ENCODE peak calls at places on chromosome 15, in five cellular contexts. J is tibial artery, P is OCI-LY7, N is natural killer cell, G is A549. Z is an unnamed sample.
A peak's percentile ranks its signal among the peaks of the same experiment; 100 is the strongest.

GRCh38 chr15:25185791-25186190 is 231.0 kb downstream of the SNRPN start:
- DNase-seq in J (peak; percentile 49), N (no peak), P (no peak), G (no peak), Z (no peak)

GRCh38 chr15:28182216-28182615 is 83.1 kb upstream of the OCA2 start:
- DNase-seq in G (no peak), J (no peak), N (no peak), P (no peak), Z (no peak)

GRCh38 chr15:45386420-45386819 is 8.1 kb upstream of the GATM start:
- DNase-seq in N (no peak), J (no peak), P (no peak), G (no peak), Z (no peak)

GRCh38 chr15:66440501-66440900 is 53.8 kb downstream of the MAP2K1 start:
- DNase-seq in G (no peak), P (no peak), N (no peak), J (no peak), Z (no peak)

GRCh38 chr15:64133619-64134018 is 17.9 kb upstream of the SNX22 start:
- DNase-seq in G (no peak), J (no peak), N (no peak), P (no peak), Z (no peak)

GRCh38 chr15:43199945-43200488 is 14.8 kb downstream of the CCNDBP1 start:
- DNase-seq in G (no peak), J (no peak), P (no peak), N (no peak), Z (no peak)

GRCh38 chr15:60389261-60390077 is 8.3 kb downstream of the ANXA2 start:
- DNase-seq in G (no peak), J (no peak), N (no peak), P (no peak), Z (peak; percentile 42)

GRCh38 chr15:42736178-42736792 is 643 bp downstream of the CDAN1 start:
- DNase-seq in P (peak; percentile 46), J (no peak), G (no peak), N (no peak), Z (peak; percentile 65)

GRCh38 chr15:85583404-85584390 is 203.3 kb downstream of the AKAP13 start:
- DNase-seq in N (peak; percentile 55), G (peak; percentile 56), P (peak; percentile 77), J (no peak), Z (peak; percentile 53)

GRCh38 chr15:52292780-52293392 is 2.7 kb downstream of the MYO5C start:
- DNase-seq in G (peak; percentile 46), P (peak; percentile 19), N (no peak), J (no peak), Z (no peak)

GRCh38 chr15:52290800-52291199 is 4.8 kb downstream of the MYO5C start:
- DNase-seq in P (no peak), J (no peak), G (no peak), N (no peak), Z (no peak)

GRCh38 chr15:52291204-52291603 is 4.4 kb downstream of the MYO5C start:
- DNase-seq in J (no peak), P (no peak), N (no peak), G (no peak), Z (no peak)

GRCh38 chr15:52295421-52295991 is at the start of gene MYO5C:
- DNase-seq in N (no peak), J (peak; percentile 76), G (peak; percentile 83), P (no peak), Z (no peak)

GRCh38 chr15:52294881-52295420 is 653 bp downstream of the MYO5C start:
- DNase-seq in P (no peak), N (no peak), J (no peak), G (no peak), Z (no peak)
- TF ChIP-seq CTCF in P (no peak), N (no peak), J (no peak), G (no peak), Z (no peak)

GRCh38 chr15:51759557-51760070 is 8.2 kb downstream of the TMOD2 start:
- DNase-seq in J (no peak), G (no peak), N (no peak), P (no peak), Z (no peak)
- TF ChIP-seq CTCF in J (no peak), G (no peak), N (no peak), P (peak; percentile 67), Z (peak; percentile 24)

DNA sequence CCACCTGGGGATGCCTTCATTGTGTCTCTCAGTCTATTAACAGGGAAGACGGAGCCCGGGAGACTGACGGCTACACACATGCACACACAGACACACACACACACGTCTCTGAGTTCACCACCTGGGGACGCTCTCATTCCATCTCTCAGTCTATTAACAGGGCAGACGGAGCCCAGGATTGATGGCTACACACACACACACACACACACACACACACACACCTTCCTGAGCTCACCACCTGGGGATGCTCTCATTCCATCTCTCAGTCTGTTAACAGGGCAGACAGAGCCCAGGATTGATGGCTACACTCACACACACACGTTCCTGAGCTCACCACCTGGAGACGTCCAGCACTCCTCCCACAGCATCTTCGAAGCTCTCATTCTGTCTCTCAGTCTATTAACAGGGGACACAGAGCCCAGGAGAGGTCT is 143.9 kb downstream of the OR4M2 start:
- DNase-seq in P (peak; percentile 50), G (peak; percentile 78), N (peak; percentile 17), J (no peak), Z (no peak)
- TF ChIP-seq CTCF in P (peak; percentile 62), G (peak; percentile 43), N (no peak), J (no peak), Z (peak; percentile 7)

GRCh38 chr15:52765779-52766178 is 24.4 kb downstream of the ONECUT1 start:
- DNase-seq in P (no peak), G (peak; percentile 44), J (no peak), N (no peak), Z (no peak)
- TF ChIP-seq CTCF in P (no peak), G (peak; percentile 27), J (no peak), N (no peak), Z (no peak)

GRCh38 chr15:73987646-73988045 is 4.4 kb downstream of the STOML1 start:
- DNase-seq in P (no peak), J (no peak), N (no peak), G (no peak), Z (no peak)

GRCh38 chr15:73985101-73985873 is 6.8 kb downstream of the STOML1 start:
- DNase-seq in J (no peak), G (no peak), N (no peak), P (no peak), Z (no peak)

GRCh38 chr15:73986055-73986775 is 5.9 kb downstream of the STOML1 start:
- DNase-seq in N (no peak), G (no peak), P (no peak), J (no peak), Z (no peak)

GRCh38 chr15:73988075-73988969 is 3.8 kb downstream of the STOML1 start:
- DNase-seq in N (no peak), P (no peak), J (no peak), G (peak; percentile 38), Z (peak; percentile 56)

DNA sequence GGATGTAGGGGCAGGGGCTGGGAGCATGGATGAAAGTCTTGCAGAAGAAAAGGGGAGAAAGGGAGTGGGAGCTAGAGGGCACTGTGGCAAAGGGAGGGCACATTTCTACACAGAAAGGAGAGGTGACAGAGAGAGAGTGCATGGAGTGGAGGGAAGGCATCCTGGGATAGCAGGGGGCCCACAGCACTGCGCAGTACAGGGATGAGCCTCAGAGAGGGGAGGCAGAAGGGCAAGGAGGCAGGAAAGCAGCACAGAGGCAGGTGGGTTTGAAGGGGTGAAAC is 5.4 kb downstream of the STOML1 start:
- DNase-seq in N (no peak), G (no peak), P (no peak), J (no peak), Z (no peak)
- TF ChIP-seq CTCF in N (no peak), G (no peak), P (peak; percentile 10), J (no peak), Z (no peak)

Z was measured in GM10248.